ENCODE peak calls at places on chromosomes 1 and 21, in four cellular contexts. B is uterus, F is omental fat pad, L is keratinocyte. N is an unnamed sample.

GRCh38 chr1:246564839-246565750 is 966 bp downstream of the TFB2M start:
- DNase-seq in B (no peak), L (no peak), F (no peak), N (no peak)

GRCh38 chr1:103250441-103250861 is 142.1 kb upstream of the COL11A1 start:
- DNase-seq in F (no peak), B (no peak), L (no peak), N (no peak)

GRCh38 chr21:45607021-45607921 is 36.3 kb upstream of the PCBP3 start:
- DNase-seq in F (no peak), L (no peak), B (peak), N (peak)

GRCh38 chr1:10211805-10212405 is 1.5 kb downstream of the KIF1B start:
- DNase-seq in B (no peak), F (no peak), L (no peak), N (no peak)

GRCh38 chr1:158146165-158146564 is 34.5 kb upstream of the CD1D start:
- DNase-seq in B (no peak), F (no peak), L (peak), N (no peak)

GRCh38 chr1:202836616-202837403 is 26.1 kb downstream of the PCAT6 start:
- DNase-seq in B (no peak), L (no peak), F (no peak), N (no peak)

GRCh38 chr1:116486424-116486823 is 84.4 kb downstream of the CD58 start:
- DNase-seq in B (no peak), L (no peak), F (no peak), N (no peak)

GRCh38 chr1:99122039-99122438 is 117.4 kb upstream of the PLPPR5 start:
- DNase-seq in F (no peak), B (no peak), L (peak), N (no peak)

GRCh38 chr1:93595749-93596148 is 85.9 kb downstream of the BCAR3 start:
- DNase-seq in F (no peak), B (no peak), L (no peak), N (no peak)

GRCh38 chr1:40232444-40232843 is 15.3 kb upstream of the TMCO2 start:
- DNase-seq in L (no peak), B (no peak), F (no peak), N (no peak)

GRCh38 chr1:204872262-204872881 is 1.7 kb downstream of the NFASC start:
- DNase-seq in L (no peak), F (no peak), B (no peak), N (no peak)

GRCh38 chr1:77543822-77544448 is 138.5 kb downstream of the ZZZ3 start:
- DNase-seq in L (no peak), F (no peak), B (no peak), N (no peak)

GRCh38 chr1:213561870-213562269 is 425.9 kb upstream of the PROX1 start:
- DNase-seq in F (no peak), L (no peak), B (no peak), N (no peak)

GRCh38 chr1:9249263-9249533 is 14.6 kb downstream of the H6PD start:
- DNase-seq in B (no peak), F (no peak), L (no peak), N (no peak)

GRCh38 chr21:27382404-27382803 is 415.5 kb upstream of the ADAMTS5 start:
- DNase-seq in B (no peak), L (no peak), F (no peak), N (no peak)

GRCh38 chr21:26532208-26532607 is 40.9 kb downstream of the CYYR1 start:
- DNase-seq in F (no peak), L (no peak), B (no peak), N (no peak)

GRCh38 chr1:94737124-94737998 is 82.8 kb upstream of the SLC44A3 start:
- DNase-seq in F (no peak), B (no peak), L (no peak), N (no peak)

GRCh38 chr1:204031098-204031710 is 41.7 kb upstream of the SOX13 start:
- DNase-seq in F (no peak), B (no peak), L (no peak), N (no peak)

GRCh38 chr21:44758141-44758561 is 43.5 kb downstream of the UBE2G2 start:
- DNase-seq in L (no peak), B (no peak), F (no peak), N (peak)

GRCh38 chr1:31482478-31483011 is 69.5 kb downstream of the SERINC2 start:
- DNase-seq in L (no peak), F (no peak), B (no peak), N (no peak)

GRCh38 chr1:212721388-212722247 is 22.0 kb upstream of the BATF3 start:
- DNase-seq in B (no peak), L (peak), F (no peak), N (no peak)

GRCh38 chr1:41282679-41283317 is 40.7 kb upstream of the SCMH1 start:
- DNase-seq in B (peak), L (no peak), F (no peak), N (no peak)

GRCh38 chr1:110872745-110873435 is at the start of gene CD53:
- DNase-seq in L (no peak), F (no peak), B (no peak), N (no peak)

GRCh38 chr1:236416165-236416564 is 22.1 kb downstream of the EDARADD start:
- DNase-seq in L (no peak), F (no peak), B (no peak), N (no peak)

GRCh38 chr1:60825593-60825992 is 256.8 kb upstream of the NFIA start:
- DNase-seq in F (no peak), L (no peak), B (no peak), N (no peak)

GRCh38 chr1:224266105-224266935 is 63.7 kb downstream of the NVL start:
- DNase-seq in F (no peak), L (no peak), B (no peak), N (no peak)

GRCh38 chr1:7491818-7492173 is 279.3 kb upstream of the VAMP3 start:
- DNase-seq in B (no peak), F (no peak), L (no peak), N (no peak)

GRCh38 chr1:156709743-156710489 is 4.5 kb upstream of the CRABP2 start:
- DNase-seq in B (peak), F (no peak), L (no peak), N (peak)

GRCh38 chr1:26580116-26580515 is 50.6 kb downstream of the RPS6KA1 start:
- DNase-seq in L (no peak), F (no peak), B (no peak), N (no peak)

GRCh38 chr1:17764578-17764977 is 9.4 kb downstream of the ACTL8 start:
- DNase-seq in B (no peak), L (no peak), F (no peak), N (no peak)

GRCh38 chr1:56435434-56436337 is 143.7 kb downstream of the PLPP3 start:
- DNase-seq in L (no peak), F (no peak), B (no peak), N (no peak)

GRCh38 chr1:51791888-51792287 is 86.6 kb downstream of the NRDC start:
- DNase-seq in L (no peak), F (no peak), B (no peak), N (no peak)

GRCh38 chr1:51794260-51794659 is 84.3 kb downstream of the NRDC start:
- DNase-seq in B (no peak), F (no peak), L (no peak), N (no peak)

GRCh38 chr1:51790385-51790784 is 88.1 kb downstream of the NRDC start:
- DNase-seq in F (no peak), B (no peak), L (no peak), N (no peak)

GRCh38 chr1:51794868-51795267 is 83.7 kb downstream of the NRDC start:
- DNase-seq in B (no peak), L (no peak), F (no peak), N (no peak)

DNA sequence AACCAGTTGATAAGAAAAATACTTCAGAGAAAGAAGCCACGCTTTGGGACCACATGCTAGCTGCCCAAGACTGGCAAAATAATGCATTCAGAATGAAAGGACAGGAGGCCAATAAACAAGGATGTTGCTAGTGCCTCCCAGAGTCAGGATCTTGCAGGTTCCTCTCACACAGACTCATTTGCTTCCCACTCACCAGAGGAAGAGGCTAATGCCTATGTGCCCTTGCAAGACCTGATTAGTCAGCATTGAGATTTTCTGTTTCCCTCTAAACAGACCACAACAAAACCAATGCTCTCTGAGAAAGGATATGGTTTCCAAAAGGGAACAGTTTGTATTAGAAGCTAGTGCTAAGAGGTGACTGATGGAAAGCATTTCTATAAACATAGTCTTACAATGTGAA is 85.7 kb downstream of the NRDC start:
- DNase-seq in B (no peak), F (no peak), L (no peak), N (no peak)
- TF ChIP-seq CTCF in B (no peak), F (no peak), L (no peak), N (no peak)

GRCh38 chr1:208081972-208082371 is 162.2 kb downstream of the PLXNA2 start:
- DNase-seq in F (no peak), B (no peak), L (no peak), N (no peak)
- TF ChIP-seq CTCF in F (no peak), B (peak), L (no peak), N (no peak)

GRCh38 chr1:229122606-229123005 is 148.3 kb upstream of the RAB4A start:
- DNase-seq in B (no peak), F (no peak), L (no peak), N (no peak)

GRCh38 chr1:229121845-229122436 is 149.0 kb upstream of the RAB4A start:
- DNase-seq in L (no peak), B (no peak), F (no peak), N (no peak)

GRCh38 chr1:229128209-229128608 is 142.7 kb upstream of the RAB4A start:
- DNase-seq in F (no peak), B (no peak), L (no peak), N (no peak)

GRCh38 chr1:229127301-229127700 is 143.6 kb upstream of the RAB4A start:
- DNase-seq in F (no peak), B (no peak), L (no peak), N (no peak)

DNA sequence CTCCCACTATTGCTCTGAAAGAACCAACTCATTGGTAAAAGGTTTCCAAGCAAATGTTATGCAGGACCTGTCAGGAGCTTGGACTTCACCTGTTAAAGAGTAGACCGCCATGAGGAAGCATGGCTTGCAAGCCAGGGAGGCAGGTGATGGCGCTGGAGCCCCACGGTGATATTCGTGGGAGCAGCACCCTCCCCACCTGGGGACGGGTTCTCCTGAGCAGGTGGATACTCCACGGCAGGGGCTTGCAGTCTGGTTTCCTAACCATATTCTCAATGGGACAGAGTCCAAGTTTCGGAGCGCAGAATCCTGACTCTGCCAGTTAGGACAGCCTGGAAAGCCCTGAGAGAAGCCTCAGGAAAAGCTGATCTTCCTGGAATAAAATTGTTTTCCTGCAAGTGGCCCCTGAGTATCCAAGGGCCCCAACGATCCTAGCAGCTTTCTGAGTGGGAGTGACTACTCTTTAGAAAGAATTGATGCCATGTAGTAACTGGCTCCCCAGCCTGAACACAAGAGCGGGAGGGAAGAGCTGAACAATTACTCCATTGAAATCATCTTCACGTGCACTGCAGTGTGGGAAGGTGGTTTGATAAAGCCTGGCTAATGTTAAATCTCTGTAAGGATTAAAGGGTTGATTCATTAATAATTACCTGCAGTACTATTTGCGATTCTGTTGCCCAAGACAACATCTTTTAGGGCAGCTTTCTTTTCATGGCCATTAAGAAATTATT is 146.3 kb upstream of the RAB4A start:
- DNase-seq in F (no peak), L (no peak), B (no peak), N (no peak)
- TF ChIP-seq CTCF in F (no peak), L (no peak), B (no peak), N (no peak)

GRCh38 chr1:36159614-36160387 is 3.8 kb downstream of the MAP7D1 start:
- DNase-seq in B (no peak), F (no peak), L (no peak), N (no peak)

GRCh38 chr1:36161656-36162531 is 5.9 kb downstream of the MAP7D1 start:
- DNase-seq in B (no peak), L (peak), F (no peak), N (no peak)

GRCh38 chr1:36162680-36163079 is 6.7 kb downstream of the MAP7D1 start:
- DNase-seq in L (no peak), B (no peak), F (no peak), N (no peak)

GRCh38 chr1:36160388-36160948 is 4.5 kb downstream of the MAP7D1 start:
- DNase-seq in B (no peak), F (no peak), L (no peak), N (no peak)

DNA sequence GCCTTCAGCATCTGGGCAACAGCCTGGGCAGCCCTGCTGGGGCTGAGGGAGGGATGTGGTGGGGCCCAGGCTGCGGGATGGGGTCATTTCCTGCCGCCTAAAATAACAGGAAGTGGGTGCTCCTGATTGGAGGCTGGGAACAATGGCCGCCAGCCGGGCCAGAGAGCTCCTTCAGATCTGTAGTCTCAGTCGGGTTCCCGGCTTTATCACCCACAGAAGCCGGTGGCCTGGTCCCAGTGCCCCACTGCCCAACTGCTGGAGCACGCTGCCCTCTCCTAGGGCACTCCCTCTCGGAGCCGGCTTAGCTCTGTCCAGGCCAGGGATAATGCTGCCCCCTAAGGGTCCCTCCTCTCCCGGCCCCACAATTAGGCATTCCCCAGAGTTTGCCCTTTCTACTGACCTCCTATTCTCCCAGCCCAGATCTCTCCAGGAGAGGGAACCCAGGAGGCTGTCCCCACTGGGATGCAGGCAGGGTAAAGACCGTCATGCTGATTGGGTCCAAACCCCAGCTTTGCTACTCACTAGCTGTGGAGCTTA is 5.1 kb downstream of the MAP7D1 start:
- DNase-seq in L (no peak), B (peak), F (no peak), N (no peak)
- TF ChIP-seq CTCF in L (peak), B (peak), F (no peak), N (peak)

GRCh38 chr1:113021430-113022085 is 51.4 kb upstream of the LRIG2 start:
- DNase-seq in L (no peak), F (no peak), B (no peak), N (no peak)
- TF ChIP-seq CTCF in L (no peak), F (no peak), B (no peak), N (no peak)

GRCh38 chr1:159803946-159804695 is 2.0 kb downstream of the FCRL6 start:
- DNase-seq in F (no peak), L (no peak), B (no peak), N (no peak)
- TF ChIP-seq CTCF in F (no peak), L (no peak), B (no peak), N (no peak)

GRCh38 chr1:57712846-57713245 is 289.0 kb upstream of the DAB1 start:
- DNase-seq in F (no peak), L (no peak), B (no peak), N (no peak)

GRCh38 chr1:57704231-57704630 is 280.4 kb upstream of the DAB1 start:
- DNase-seq in B (no peak), L (no peak), F (no peak), N (no peak)

GRCh38 chr1:57704811-57705210 is 281.0 kb upstream of the DAB1 start:
- DNase-seq in F (no peak), L (no peak), B (no peak), N (no peak)

GRCh38 chr1:57711326-57711725 is 287.5 kb upstream of the DAB1 start:
- DNase-seq in B (no peak), F (no peak), L (peak), N (no peak)

DNA sequence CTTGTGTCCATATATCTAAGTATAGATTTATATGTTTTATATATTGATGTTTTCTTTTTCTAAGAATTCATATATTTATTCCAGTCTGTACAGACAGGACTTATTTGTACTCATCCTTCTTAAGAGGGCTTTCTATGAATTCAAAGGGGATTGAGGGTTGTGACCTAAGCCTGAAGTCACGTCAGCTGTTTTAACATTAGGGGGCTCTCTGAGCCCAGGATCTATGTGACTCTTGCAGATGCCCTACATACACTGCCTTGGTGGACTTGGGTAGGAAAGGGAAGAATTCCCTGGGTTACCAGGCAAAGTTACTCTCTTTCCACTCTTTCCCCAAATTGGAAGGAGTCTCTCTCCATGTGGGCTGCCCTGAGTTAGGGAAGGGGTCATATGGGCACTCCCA is 283.8 kb upstream of the DAB1 start:
- DNase-seq in F (no peak), L (no peak), B (no peak), N (no peak)
- TF ChIP-seq CTCF in F (no peak), L (peak), B (no peak), N (no peak)

DNA sequence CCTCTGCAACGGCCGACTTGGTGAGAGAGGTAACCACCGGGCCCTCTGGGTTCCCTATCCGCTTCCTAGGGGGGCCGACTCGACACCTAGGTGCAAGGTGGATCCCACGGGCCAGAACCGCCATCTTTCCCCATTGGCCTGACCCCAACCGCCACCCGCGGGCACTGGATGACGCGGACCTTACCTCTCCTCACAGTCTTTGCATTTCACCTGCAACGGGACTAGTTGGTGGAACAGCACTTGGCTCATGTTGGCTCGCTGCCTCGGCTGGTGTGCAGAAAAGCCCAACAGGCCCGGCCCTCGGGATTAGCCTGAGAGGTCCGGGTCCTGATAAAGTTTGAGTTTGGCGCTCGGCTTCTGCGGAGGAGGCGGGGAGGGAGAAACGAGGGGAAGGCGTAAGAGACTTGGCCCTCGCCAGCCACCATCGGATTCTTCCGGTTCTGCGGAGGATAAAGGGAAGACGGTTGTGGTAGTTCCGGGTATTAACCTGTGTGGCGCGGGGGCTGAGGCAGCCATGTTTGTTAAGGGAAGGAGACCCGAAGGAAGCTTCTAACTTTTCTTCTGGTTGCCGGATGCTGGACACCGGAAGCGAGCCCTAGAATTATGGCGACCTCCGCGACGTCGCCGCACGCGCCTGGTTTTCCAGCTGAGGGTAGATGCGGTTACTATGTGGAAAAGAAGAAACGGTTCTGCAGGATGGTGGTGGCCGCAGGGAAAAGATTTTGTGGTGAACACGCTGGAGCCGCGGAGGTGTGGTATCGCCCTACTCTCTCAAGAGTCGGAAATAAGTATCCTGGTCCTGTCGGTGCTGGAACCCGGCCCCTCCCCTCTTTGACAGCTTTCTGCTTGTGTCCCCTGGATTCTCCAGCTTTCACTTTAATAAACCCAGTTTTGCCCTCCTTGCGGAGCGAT is at the start of the genes SASS6 and TRMT13:
- DNase-seq in L (peak), F (peak), B (peak), N (peak)
- TF ChIP-seq CTCF in L (no peak), F (no peak), B (peak), N (no peak)

N was measured in suprapubic skin.